ENCODE peak calls at places on chromosomes 3 and 15, in five cellular contexts. Q, G, C, T and P are unnamed samples. For H3K4me1, the result is how much of the 10 kb centered on the place peaks cover.

GRCh38 chr3:184459355-184459754 is 79.5 kb downstream of the CHRD start:
- DNase-seq in Q (peak), G (no peak), C (no peak), T (no peak), P (peak)

GRCh38 chr15:100163961-100164360 is 177.8 kb downstream of the ADAMTS17 start:
- DNase-seq in Q (no peak), T (no peak), C (no peak), G (no peak), P (no peak)

GRCh38 chr3:264394-265156 is 68.0 kb downstream of the CHL1 start:
- DNase-seq in Q (peak), T (no peak), G (no peak), C (no peak), P (no peak)

GRCh38 chr15:62962101-62962995 is 80.2 kb upstream of the TPM1 start:
- DNase-seq in C (no peak), G (no peak), Q (no peak), T (no peak), P (no peak)

GRCh38 chr15:74253276-74253921 is 17.3 kb downstream of the CCDC33 start:
- DNase-seq in G (no peak), Q (peak), C (no peak), T (no peak), P (peak)

GRCh38 chr3:187293977-187294376 is 2.4 kb upstream of the MASP1 start:
- DNase-seq in Q (no peak), C (no peak), T (no peak), G (no peak), P (peak)

GRCh38 chr3:122298239-122298638 is 26.8 kb upstream of the CSTA start:
- DNase-seq in C (no peak), G (no peak), T (no peak), Q (no peak), P (no peak)

GRCh38 chr15:33234019-33234418 is 39.5 kb upstream of the FMN1 start:
- DNase-seq in Q (peak), C (peak), G (no peak), T (no peak), P (no peak)

GRCh38 chr15:40358492-40359353 is 704 bp downstream of the DISP2 start:
- DNase-seq in Q (no peak), T (no peak), G (no peak), C (no peak), P (no peak)

GRCh38 chr3:127789051-127789450 is 33.3 kb downstream of the MGLL start:
- DNase-seq in T (no peak), C (no peak), Q (no peak), G (no peak), P (no peak)

GRCh38 chr3:10389995-10390394 is 69.1 kb upstream of the SEC13 start:
- DNase-seq in C (no peak), T (no peak), Q (no peak), G (no peak), P (no peak)

GRCh38 chr15:92079047-92079446 is 225.5 kb downstream of the SLCO3A1 start:
- DNase-seq in Q (no peak), T (no peak), C (peak), G (no peak), P (peak)

GRCh38 chr3:135138776-135139175 is 343.7 kb downstream of the EPHB1 start:
- DNase-seq in T (no peak), C (no peak), G (no peak), Q (no peak), P (no peak)

GRCh38 chr3:14274999-14275961 is 96.7 kb downstream of the LSM3 start:
- DNase-seq in T (no peak), Q (no peak), C (peak), G (no peak), P (peak)

GRCh38 chr15:36422631-36423030 is 156.8 kb upstream of the CDIN1 start:
- DNase-seq in Q (no peak), T (no peak), C (no peak), G (no peak), P (no peak)

GRCh38 chr3:111668321-111668720 is 73.2 kb upstream of the ZBED2 start:
- DNase-seq in C (no peak), G (no peak), Q (no peak), T (no peak), P (no peak)
- H3K4me1 ChIP-seq in C (under half), G (under half), Q (under half), T (under half), P (under half)

DNA sequence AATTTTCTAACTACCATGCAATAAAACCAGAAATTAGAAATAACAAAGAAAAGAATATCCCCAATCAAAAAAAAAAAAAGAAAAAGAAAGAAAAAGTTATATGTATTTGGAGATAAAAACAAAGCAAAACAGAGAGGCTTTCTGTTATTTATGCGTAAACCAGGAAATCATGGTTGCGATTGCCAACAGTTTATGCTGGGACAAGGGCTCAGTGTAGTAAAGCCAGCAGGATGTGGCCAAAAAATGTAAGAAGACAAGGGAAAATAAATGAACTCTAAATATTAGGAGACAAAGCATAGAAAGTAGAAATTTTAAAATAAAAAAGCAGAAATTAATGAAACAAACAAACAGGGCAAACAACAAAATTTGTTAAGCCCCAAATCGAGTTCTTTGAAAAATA is 27.2 kb upstream of the GOLGA8J start:
- DNase-seq in Q (no peak), C (no peak), T (no peak), G (no peak), P (no peak)
- H3K4me3 ChIP-seq in Q (no peak), C (no peak), T (no peak), G (no peak), P (no peak)

GRCh38 chr15:23860846-23861245 is 173.7 kb upstream of the NDN start:
- DNase-seq in C (no peak), T (no peak), G (no peak), Q (no peak), P (no peak)
- H3K27ac ChIP-seq in C (no peak), T (no peak), G (no peak), Q (no peak), P (no peak)

GRCh38 chr15:31079519-31079918 is 22.0 kb downstream of the TRPM1 start:
- DNase-seq in G (no peak), T (no peak), Q (peak), C (no peak), P (peak)
- H3K4me1 ChIP-seq in G (under half), T (under half), Q (under half), C (under half), P (under half)

GRCh38 chr15:95260856-95261255 is 1029.5 kb downstream of the MCTP2 start:
- DNase-seq in Q (no peak), G (no peak), C (no peak), T (no peak), P (no peak)

GRCh38 chr15:95265419-95265997 is 1034.1 kb downstream of the MCTP2 start:
- DNase-seq in C (no peak), Q (no peak), G (no peak), T (no peak), P (no peak)

GRCh38 chr15:95261546-95261945 is 1030.2 kb downstream of the MCTP2 start:
- DNase-seq in Q (no peak), T (no peak), G (no peak), C (no peak), P (no peak)

GRCh38 chr15:95263751-95264150 is 1032.4 kb downstream of the MCTP2 start:
- DNase-seq in T (no peak), Q (no peak), G (no peak), C (no peak), P (no peak)

DNA sequence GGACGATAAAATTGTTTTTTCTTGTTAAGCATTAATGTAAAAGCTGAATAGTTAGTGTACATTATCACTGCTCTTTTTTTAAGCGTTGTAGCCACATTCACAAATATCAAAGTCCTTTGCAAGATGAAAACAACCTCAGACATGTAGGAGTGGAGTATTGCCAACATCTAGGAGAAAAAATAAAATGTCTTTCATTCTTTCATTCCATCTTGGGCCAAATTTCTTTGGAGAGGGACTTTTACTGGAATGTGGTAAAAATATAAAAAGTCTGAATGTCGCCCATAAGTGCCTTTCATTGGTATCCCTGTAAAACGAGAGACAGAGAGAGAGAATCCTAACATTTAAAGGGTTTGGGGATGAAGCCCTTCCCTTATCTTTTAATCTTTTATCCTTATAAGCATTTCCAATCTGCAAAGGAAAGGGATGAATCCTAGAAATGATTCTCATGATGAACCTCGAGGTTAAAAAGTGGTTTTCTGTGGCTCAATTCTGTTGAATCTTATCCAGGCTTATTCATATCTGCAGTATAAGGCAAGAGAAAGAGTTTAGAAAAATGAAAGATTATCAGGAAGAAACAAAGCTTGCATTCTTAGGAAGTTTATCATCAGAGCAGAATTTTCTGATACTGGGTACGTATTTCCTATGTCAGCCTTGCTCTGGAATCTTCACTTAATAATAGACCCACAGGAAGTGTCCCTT is 1031.7 kb downstream of the MCTP2 start:
- DNase-seq in Q (peak), G (no peak), T (no peak), C (no peak), P (no peak)
- H3K4me3 ChIP-seq in Q (peak), G (no peak), T (no peak), C (no peak), P (no peak)

GRCh38 chr15:71410347-71410746 is 295.1 kb downstream of the THSD4 start:
- DNase-seq in Q (no peak), G (no peak), T (no peak), C (no peak), P (no peak)

GRCh38 chr15:71409541-71409940 is 294.3 kb downstream of the THSD4 start:
- DNase-seq in Q (peak), T (no peak), G (no peak), C (no peak), P (no peak)

GRCh38 chr15:71414778-71415177 is 299.5 kb downstream of the THSD4 start:
- DNase-seq in C (no peak), T (no peak), Q (no peak), G (no peak), P (no peak)

GRCh38 chr15:71411538-71412482 is 296.5 kb downstream of the THSD4 start:
- DNase-seq in Q (peak), C (no peak), G (no peak), T (peak), P (no peak)

DNA sequence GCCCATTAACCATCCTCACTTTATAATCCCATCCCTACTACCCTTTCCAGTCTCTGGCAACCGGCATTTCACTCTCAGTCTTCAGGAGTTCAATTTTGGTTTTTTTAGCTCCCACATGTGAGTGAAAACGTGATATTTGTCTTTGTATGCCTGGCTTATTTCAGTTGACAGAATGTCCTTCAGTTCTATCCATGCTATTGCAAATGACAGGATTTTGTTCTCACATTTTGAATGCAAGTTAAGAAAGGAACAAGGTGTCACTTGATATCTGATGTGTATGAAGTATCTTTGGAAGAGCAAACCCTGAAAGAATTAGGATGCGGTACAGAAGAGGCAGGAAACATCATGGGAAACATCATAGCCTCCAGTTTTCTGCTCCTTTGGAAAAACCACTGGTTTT is 298.1 kb downstream of the THSD4 start:
- DNase-seq in Q (no peak), C (no peak), T (no peak), G (no peak), P (no peak)
- H3K27ac ChIP-seq in Q (no peak), C (no peak), T (no peak), G (peak), P (no peak)

DNA sequence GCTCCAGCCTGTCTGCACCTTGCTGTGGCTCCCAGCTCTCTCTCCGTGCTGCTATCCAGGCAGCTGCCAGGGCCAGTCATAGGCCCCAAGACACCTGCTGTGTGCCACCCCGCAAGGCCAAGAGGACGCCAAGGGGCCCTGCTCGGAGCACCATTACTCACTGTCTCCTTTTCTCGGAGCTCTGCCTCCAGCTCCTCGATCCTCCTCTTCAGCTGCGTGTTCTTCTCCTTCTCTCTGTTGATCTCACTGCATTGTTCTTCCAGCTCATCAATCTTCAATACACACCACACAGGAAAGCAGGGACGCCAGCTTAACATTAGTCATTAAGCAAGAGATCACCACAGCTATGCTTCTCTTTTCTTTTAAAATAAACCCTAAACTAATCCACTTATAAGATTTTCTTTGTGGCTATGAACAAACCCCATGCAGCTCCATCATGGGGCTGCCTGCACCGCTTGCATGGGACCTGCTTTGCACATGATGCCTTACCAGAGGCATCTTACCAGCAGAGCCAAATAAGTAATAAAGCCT is 42.6 kb downstream of the WHAMM start:
- DNase-seq in T (no peak), G (no peak), Q (peak), C (peak), P (no peak)
- H3K4me1 ChIP-seq in T (under half), G (under half), Q (under half), C (under half), P (under half)

DNA sequence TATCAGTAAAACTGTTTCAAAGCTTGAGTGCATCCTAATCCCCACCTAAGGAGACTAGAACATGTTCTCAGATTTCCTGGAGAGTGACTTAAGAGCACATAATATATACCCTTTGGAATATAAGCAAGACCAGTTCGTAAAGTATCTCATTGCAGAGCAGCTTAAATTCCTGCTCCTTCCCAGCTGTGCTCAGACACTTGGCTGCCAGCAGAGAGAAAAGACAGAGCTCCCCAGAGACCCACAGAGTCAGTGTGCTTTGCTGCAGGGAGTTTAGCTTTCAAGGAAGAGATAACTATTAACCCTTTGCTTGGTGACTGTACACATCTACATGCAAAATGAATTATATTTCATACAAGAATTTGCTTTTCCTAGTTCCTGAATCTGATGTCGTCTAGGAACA is 338.1 kb upstream of the ARHGEF26 start:
- DNase-seq in C (peak), Q (no peak), G (no peak), T (no peak), P (no peak)
- H3K4me3 ChIP-seq in C (no peak), Q (no peak), G (no peak), T (no peak), P (no peak)